ENCODE peak calls at places on chromosome 1, in six cellular contexts. P is natural killer cell, L is prostate gland, F is neural crest cell, C is GM12865, X is psoas muscle. S is an unnamed sample.

GRCh38 chr1:37764888-37765441 is at the start of gene EPHA10:
- DNase-seq in P (no peak), L (no peak), F (peak), C (no peak), X (no peak), S (peak)

GRCh38 chr1:53183277-53183990 is 13.2 kb upstream of the CPT2 start:
- DNase-seq in P (no peak), L (no peak), F (no peak), C (no peak), X (no peak), S (no peak)

GRCh38 chr1:101187287-101187686 is 49.5 kb upstream of the S1PR1 start:
- DNase-seq in P (no peak), L (no peak), F (no peak), C (no peak), X (no peak), S (no peak)

GRCh38 chr1:198771562-198772153 is 132.8 kb downstream of the PTPRC start:
- DNase-seq in P (no peak), L (no peak), F (peak), C (peak), X (no peak), S (no peak)

GRCh38 chr1:1402081-1402900 is 3.2 kb upstream of the CCNL2 start:
- DNase-seq in P (no peak), L (no peak), F (peak), C (peak), X (peak), S (no peak)

GRCh38 chr1:103525114-103525606 is 339 bp upstream of the RNPC3 start:
- DNase-seq in P (no peak), L (no peak), F (no peak), C (peak), X (no peak), S (no peak)

GRCh38 chr1:173275496-173275895 is 68.4 kb upstream of the TNFSF4 start:
- DNase-seq in P (no peak), L (no peak), F (no peak), C (no peak), X (no peak), S (no peak)

GRCh38 chr1:175572932-175573871 is 170.2 kb downstream of the TNR start:
- DNase-seq in P (no peak), L (no peak), F (no peak), C (no peak), X (no peak), S (no peak)

GRCh38 chr1:118154220-118154619 is 30.8 kb downstream of the SPAG17 start:
- DNase-seq in P (no peak), L (no peak), F (no peak), C (peak), X (no peak), S (no peak)

GRCh38 chr1:234621657-234622335 is 11.8 kb upstream of the IRF2BP2 start:
- DNase-seq in P (no peak), L (no peak), F (no peak), C (no peak), X (no peak), S (no peak)

GRCh38 chr1:198929961-198930599 is 291.2 kb downstream of the PTPRC start:
- DNase-seq in P (no peak), L (no peak), F (no peak), C (no peak), X (no peak), S (no peak)

GRCh38 chr1:198734323-198735008 is 95.6 kb downstream of the PTPRC start:
- DNase-seq in P (no peak), L (no peak), F (no peak), C (peak), X (no peak), S (no peak)

GRCh38 chr1:27527223-27527856 is 37.4 kb upstream of the WASF2 start:
- DNase-seq in P (no peak), L (peak), F (peak), C (no peak), X (peak), S (peak)

GRCh38 chr1:45444609-45445131 is 46.3 kb downstream of the TESK2 start:
- DNase-seq in P (no peak), L (peak), F (no peak), C (no peak), X (no peak), S (no peak)

GRCh38 chr1:247747616-247748015 is 325 bp downstream of the OR14A2 start:
- DNase-seq in P (no peak), L (no peak), F (no peak), C (no peak), X (no peak), S (no peak)

GRCh38 chr1:43464840-43465693 is 11.3 kb upstream of the HYI start:
- DNase-seq in P (no peak), L (no peak), F (no peak), C (no peak), X (no peak), S (no peak)

GRCh38 chr1:186152945-186153309 is 222.1 kb downstream of the TPR start:
- DNase-seq in P (no peak), L (no peak), F (no peak), C (no peak), X (no peak), S (no peak)

GRCh38 chr1:46310321-46310720 is 6.8 kb downstream of the UQCRH start:
- DNase-seq in P (no peak), L (no peak), F (no peak), C (no peak), X (no peak), S (no peak)

GRCh38 chr1:110255388-110255787 is 45.3 kb downstream of the KCNC4 start:
- DNase-seq in P (no peak), L (no peak), F (no peak), C (peak), X (no peak), S (no peak)

GRCh38 chr1:213194383-213194782 is 143.3 kb downstream of the RPS6KC1 start:
- DNase-seq in P (no peak), L (no peak), F (no peak), C (no peak), X (no peak), S (no peak)

GRCh38 chr1:232725303-232726047 is 79.7 kb upstream of the MAP10 start:
- DNase-seq in P (no peak), L (no peak), F (no peak), C (no peak), X (no peak), S (no peak)

GRCh38 chr1:184954232-184954995 is 19.9 kb downstream of the NIBAN1 start:
- DNase-seq in P (no peak), L (no peak), F (no peak), C (no peak), X (no peak), S (no peak)

GRCh38 chr1:220813013-220813412 is 26.3 kb downstream of the MTARC1 start:
- DNase-seq in P (no peak), L (no peak), F (no peak), C (no peak), X (no peak), S (no peak)

GRCh38 chr1:227541796-227542152 is 21.6 kb upstream of the ZNF678 start:
- DNase-seq in P (no peak), L (no peak), F (no peak), C (no peak), X (no peak), S (no peak)

GRCh38 chr1:12728391-12728790 is 12.5 kb downstream of the AADACL3 start:
- DNase-seq in P (no peak), L (no peak), F (no peak), C (no peak), X (no peak), S (no peak)

GRCh38 chr1:175788586-175789252 is 45.3 kb upstream of the TNR start:
- DNase-seq in P (no peak), L (no peak), F (no peak), C (no peak), X (no peak), S (no peak)

GRCh38 chr1:196651637-196652215 is at the start of gene CFH:
- DNase-seq in P (no peak), L (no peak), F (no peak), C (no peak), X (no peak), S (no peak)

DNA sequence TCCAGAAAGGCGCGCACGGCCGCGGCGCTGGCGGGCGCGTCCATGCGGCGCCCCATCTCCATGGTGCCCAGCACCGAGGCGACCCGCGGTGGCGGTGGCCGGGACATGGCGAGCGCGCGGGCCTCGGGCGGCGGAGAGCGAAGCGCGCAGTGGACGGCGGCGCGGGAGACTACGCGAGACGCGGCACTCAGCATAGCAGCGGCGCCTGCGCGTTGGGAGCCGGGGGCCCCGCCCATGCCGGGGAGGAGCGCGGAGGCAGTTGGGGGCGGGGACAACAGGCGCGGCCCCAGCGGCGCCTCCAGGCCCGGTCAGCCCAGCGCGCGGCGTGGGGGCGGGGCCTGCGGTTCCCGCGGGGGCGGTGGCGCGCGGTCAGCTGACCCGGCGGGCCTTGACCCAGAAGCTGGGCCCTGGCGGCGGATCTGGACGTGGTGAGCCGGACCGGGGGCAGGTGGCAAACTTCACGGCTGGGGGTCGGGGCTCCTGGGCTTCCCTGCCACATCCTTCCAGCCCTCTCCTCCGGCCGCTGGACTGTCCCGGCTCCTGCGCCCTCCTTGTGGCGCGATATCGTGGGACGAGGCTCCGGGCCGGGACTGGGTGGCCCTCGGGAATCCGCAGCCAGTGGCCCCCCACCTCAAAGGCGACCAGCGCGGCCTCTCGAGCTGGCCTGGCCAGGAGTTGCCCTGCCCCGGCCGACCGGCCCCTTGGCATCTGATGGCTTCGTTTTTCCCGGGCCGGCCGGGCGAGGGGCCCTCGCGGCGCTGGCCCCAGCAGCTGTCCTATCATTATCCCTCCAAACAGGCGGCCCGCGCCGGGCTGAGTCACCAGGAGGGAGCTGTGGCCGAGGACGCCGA is at the start of the genes AKR7A2 and SLC66A1:
- DNase-seq in P (peak), L (peak), F (peak), C (peak), X (peak), S (peak)
- TF ChIP-seq CTCF in P (no peak), L (peak), F (no peak), C (no peak), X (peak), S (no peak)

GRCh38 chr1:31648190-31648589 is 3.5 kb upstream of the PEF1 start:
- DNase-seq in P (no peak), L (no peak), F (no peak), C (no peak), X (no peak), S (no peak)

GRCh38 chr1:31648633-31649032 is 4.0 kb upstream of the PEF1 start:
- DNase-seq in P (no peak), L (no peak), F (no peak), C (no peak), X (no peak), S (no peak)

GRCh38 chr1:31646259-31646960 is 1.7 kb upstream of the PEF1 start:
- DNase-seq in P (no peak), L (no peak), F (no peak), C (no peak), X (no peak), S (no peak)

GRCh38 chr1:31645274-31645568 is 545 bp upstream of the PEF1 start:
- DNase-seq in P (no peak), L (no peak), F (no peak), C (no peak), X (no peak), S (no peak)

GRCh38 chr1:31647106-31647505 is 2.4 kb upstream of the PEF1 start:
- DNase-seq in P (no peak), L (no peak), F (no peak), C (no peak), X (no peak), S (no peak)
- TF ChIP-seq CTCF in P (no peak), L (no peak), F (no peak), C (no peak), X (no peak), S (no peak)

GRCh38 chr1:169461390-169462001 is 24.2 kb downstream of the SLC19A2 start:
- DNase-seq in P (no peak), L (no peak), F (no peak), C (peak), X (no peak), S (no peak)

GRCh38 chr1:169462385-169462784 is 23.4 kb downstream of the SLC19A2 start:
- DNase-seq in P (no peak), L (no peak), F (no peak), C (no peak), X (no peak), S (no peak)

GRCh38 chr1:169457443-169457842 is 28.3 kb downstream of the SLC19A2 start:
- DNase-seq in P (no peak), L (no peak), F (no peak), C (no peak), X (no peak), S (no peak)

GRCh38 chr1:169456029-169456428 is 28.8 kb upstream of the CCDC181 start:
- DNase-seq in P (no peak), L (no peak), F (no peak), C (no peak), X (no peak), S (no peak)

GRCh38 chr1:169460193-169460833 is 25.4 kb downstream of the SLC19A2 start:
- DNase-seq in P (peak), L (no peak), F (no peak), C (no peak), X (peak), S (no peak)
- TF ChIP-seq CTCF in P (no peak), L (no peak), F (no peak), C (no peak), X (no peak), S (no peak)

GRCh38 chr1:11058026-11058425 is 1.8 kb downstream of the SRM start:
- DNase-seq in P (no peak), L (no peak), F (no peak), C (no peak), X (peak), S (no peak)

GRCh38 chr1:11058595-11059165 is 1.1 kb downstream of the SRM start:
- DNase-seq in P (no peak), L (no peak), F (no peak), C (no peak), X (peak), S (no peak)

GRCh38 chr1:11061652-11062365 is 2.0 kb upstream of the SRM start:
- DNase-seq in P (no peak), L (no peak), F (no peak), C (peak), X (peak), S (no peak)

GRCh38 chr1:11059166-11059989 is 440 bp downstream of the SRM start:
- DNase-seq in P (no peak), L (no peak), F (peak), C (peak), X (peak), S (no peak)

DNA sequence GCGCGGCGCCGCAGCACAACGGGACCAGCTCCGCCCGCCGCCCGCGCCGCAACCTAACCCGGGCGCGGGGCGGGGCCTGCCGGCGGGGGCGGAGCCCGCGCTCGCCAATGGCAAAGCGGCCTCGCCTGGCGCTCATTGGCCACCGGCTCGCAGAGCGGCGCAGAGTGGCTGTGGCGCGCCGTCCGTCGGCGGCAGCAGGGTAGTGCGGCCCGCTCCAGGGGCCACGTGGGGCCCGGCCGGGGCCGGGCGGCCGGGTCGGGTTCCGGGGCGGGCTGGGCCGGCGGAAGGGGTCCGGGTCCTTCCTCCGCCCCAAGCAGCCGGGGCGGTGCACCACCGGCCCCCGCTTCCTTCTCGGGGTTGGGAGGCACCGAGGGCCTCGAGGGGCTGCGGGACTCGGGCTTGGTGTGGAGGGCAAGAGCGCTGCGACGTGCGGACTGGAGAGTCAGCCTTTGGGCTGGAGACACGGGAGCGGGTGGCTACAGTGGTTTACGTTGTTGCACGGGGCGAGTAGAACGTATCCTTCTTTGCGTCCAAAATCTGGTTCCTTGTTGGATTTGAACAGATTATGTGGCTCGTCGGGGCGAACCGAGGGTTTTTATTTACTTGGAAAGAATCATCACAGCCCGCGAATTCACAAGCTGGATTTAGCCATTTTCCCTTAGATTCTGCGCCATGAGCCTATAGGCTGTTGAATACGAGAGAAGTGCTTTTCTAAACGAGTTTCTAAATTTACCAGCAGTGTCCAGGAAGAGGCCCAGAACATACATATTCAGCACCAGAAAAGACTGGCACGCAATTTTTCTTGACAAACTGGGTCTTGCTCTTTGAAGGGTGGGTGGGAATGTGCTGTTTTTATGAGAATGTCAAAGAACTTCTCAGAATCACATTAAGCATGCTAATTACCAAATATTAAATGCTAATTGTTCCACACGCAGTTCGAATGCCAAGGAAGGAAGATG is at the start of gene SRM:
- DNase-seq in P (peak), L (peak), F (peak), C (peak), X (peak), S (peak)
- TF ChIP-seq CTCF in P (peak), L (peak), F (peak), C (peak), X (peak), S (no peak)

GRCh38 chr1:34850382-34850781 is 9.2 kb downstream of the SMIM12 start:
- DNase-seq in P (no peak), L (no peak), F (no peak), C (no peak), X (no peak), S (no peak)
- TF ChIP-seq CTCF in P (no peak), L (no peak), F (no peak), C (no peak), X (no peak), S (no peak)

DNA sequence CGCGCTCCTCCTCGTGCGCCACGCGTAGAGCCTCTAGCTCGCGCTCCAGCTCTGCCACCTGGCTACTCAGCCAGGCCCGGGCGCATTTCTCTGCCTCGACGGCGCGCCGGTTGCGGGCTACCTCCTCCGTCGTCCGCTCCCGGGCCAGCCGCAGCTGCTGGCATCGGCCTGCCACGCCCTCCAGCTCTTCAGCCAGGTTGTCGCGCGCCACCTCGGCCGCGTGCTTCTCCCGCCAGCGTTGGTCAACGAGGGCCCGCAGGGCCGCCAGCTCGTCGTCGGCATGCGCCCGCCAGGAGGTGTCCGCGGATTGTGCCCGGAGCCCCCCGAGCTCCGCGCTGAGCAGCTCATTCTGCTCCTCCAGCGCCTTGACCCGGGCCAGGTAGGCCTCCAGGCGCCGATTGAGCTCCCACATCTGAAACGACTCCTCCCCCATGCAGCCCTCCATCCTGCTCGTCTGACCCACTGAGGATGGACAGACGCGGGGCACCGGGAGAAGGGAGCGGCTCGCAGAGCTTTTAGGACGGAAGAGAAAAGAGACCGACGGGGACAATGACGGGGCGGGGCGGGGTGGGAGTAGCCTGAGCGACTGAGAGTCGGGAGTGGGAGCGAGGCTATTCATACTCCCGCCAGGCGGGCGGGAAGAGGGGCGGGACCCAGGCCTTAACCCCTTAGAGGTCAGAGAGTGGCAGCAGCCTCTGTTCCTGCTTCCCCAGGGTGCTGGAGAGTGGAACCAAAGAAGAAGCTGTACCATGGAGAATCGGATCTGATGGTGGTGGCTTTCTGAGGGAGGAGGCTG is at the start of gene NES:
- DNase-seq in P (no peak), L (no peak), F (peak), C (no peak), X (peak), S (no peak)
- TF ChIP-seq CTCF in P (no peak), L (no peak), F (no peak), C (no peak), X (no peak), S (no peak)

GRCh38 chr1:201119206-201119814 is 7.1 kb upstream of the CACNA1S start:
- DNase-seq in P (peak), L (no peak), F (peak), C (peak), X (peak), S (no peak)
- TF ChIP-seq CTCF in P (peak), L (peak), F (peak), C (peak), X (peak), S (peak)